ENCODE peak calls at places on chromosomes 12 and 14, in five cellular contexts. One of them, this sample, is unnamed. For H3K27me3, the result is how much of the 10 kb centered on the place peaks cover.

GRCh38 chr12:33649992-33650391 is 210.4 kb upstream of the SYT10 start:
- DNase-seq in adrenal gland: no peak
- DNase-seq in sigmoid colon: no peak
- DNase-seq in HepG2: no peak
- DNase-seq in IMR-90: no peak
- DNase-seq in this sample: no peak

GRCh38 chr14:104353921-104354701 is 215.7 kb downstream of the KIF26A start:
- DNase-seq in IMR-90: no peak
- DNase-seq in adrenal gland: peak
- DNase-seq in sigmoid colon: peak
- DNase-seq in HepG2: no peak
- DNase-seq in this sample: no peak

GRCh38 chr14:72528059-72528950 is 365.6 kb downstream of the DPF3 start:
- DNase-seq in sigmoid colon: no peak
- DNase-seq in HepG2: no peak
- DNase-seq in IMR-90: peak
- DNase-seq in adrenal gland: no peak
- DNase-seq in this sample: no peak

GRCh38 chr12:50351120-50352043 is 45.0 kb downstream of the FAM186A start:
- DNase-seq in sigmoid colon: no peak
- DNase-seq in IMR-90: no peak
- DNase-seq in HepG2: peak
- DNase-seq in adrenal gland: no peak
- DNase-seq in this sample: no peak

GRCh38 chr12:121325922-121326396 is 26.3 kb downstream of the ANAPC5 start:
- DNase-seq in adrenal gland: no peak
- DNase-seq in IMR-90: no peak
- DNase-seq in HepG2: no peak
- DNase-seq in sigmoid colon: no peak
- DNase-seq in this sample: no peak

GRCh38 chr12:102343361-102344121 is 136.8 kb downstream of the IGF1 start:
- DNase-seq in HepG2: peak
- DNase-seq in adrenal gland: no peak
- DNase-seq in sigmoid colon: no peak
- DNase-seq in IMR-90: peak
- DNase-seq in this sample: no peak

GRCh38 chr12:25723921-25724491 is 170.9 kb upstream of the LMNTD1 start:
- DNase-seq in adrenal gland: peak
- DNase-seq in sigmoid colon: no peak
- DNase-seq in IMR-90: no peak
- DNase-seq in HepG2: no peak
- DNase-seq in this sample: no peak

GRCh38 chr14:104588066-104588857 is 8.7 kb downstream of the C14orf180 start:
- DNase-seq in IMR-90: no peak
- DNase-seq in adrenal gland: no peak
- DNase-seq in sigmoid colon: no peak
- DNase-seq in HepG2: no peak
- DNase-seq in this sample: no peak

GRCh38 chr14:96064866-96065265 is 25.7 kb downstream of the C14orf132 start:
- DNase-seq in IMR-90: no peak
- DNase-seq in adrenal gland: no peak
- DNase-seq in HepG2: no peak
- DNase-seq in sigmoid colon: no peak
- DNase-seq in this sample: no peak

GRCh38 chr12:33551006-33551405 is 111.4 kb upstream of the SYT10 start:
- DNase-seq in sigmoid colon: no peak
- DNase-seq in IMR-90: no peak
- DNase-seq in HepG2: no peak
- DNase-seq in adrenal gland: no peak
- DNase-seq in this sample: no peak

GRCh38 chr12:92619730-92620684 is 82.8 kb upstream of the PLEKHG7 start:
- DNase-seq in HepG2: no peak
- DNase-seq in adrenal gland: no peak
- DNase-seq in sigmoid colon: no peak
- DNase-seq in IMR-90: no peak
- DNase-seq in this sample: no peak

GRCh38 chr12:22046090-22046967 is at the start of gene CMAS:
- DNase-seq in IMR-90: peak
- DNase-seq in sigmoid colon: peak
- DNase-seq in adrenal gland: peak
- DNase-seq in HepG2: peak
- DNase-seq in this sample: peak

GRCh38 chr14:105468621-105469241 is 5.9 kb upstream of the CRIP2 start:
- DNase-seq in sigmoid colon: no peak
- DNase-seq in IMR-90: no peak
- DNase-seq in adrenal gland: no peak
- DNase-seq in HepG2: no peak
- DNase-seq in this sample: no peak

GRCh38 chr12:75850751-75851462 is 180.7 kb downstream of the PHLDA1 start:
- DNase-seq in HepG2: no peak
- DNase-seq in sigmoid colon: no peak
- DNase-seq in IMR-90: peak
- DNase-seq in adrenal gland: no peak
- DNase-seq in this sample: no peak

GRCh38 chr14:41623737-41624136 is 17.1 kb downstream of the LRFN5 start:
- DNase-seq in sigmoid colon: no peak
- DNase-seq in HepG2: no peak
- DNase-seq in adrenal gland: no peak
- DNase-seq in IMR-90: no peak
- DNase-seq in this sample: no peak

GRCh38 chr12:6471992-6472366 is 1.5 kb upstream of the VAMP1 start:
- DNase-seq in IMR-90: no peak
- DNase-seq in adrenal gland: no peak
- DNase-seq in HepG2: no peak
- DNase-seq in sigmoid colon: no peak
- DNase-seq in this sample: no peak

GRCh38 chr12:121003650-121004049 is 12.6 kb downstream of the C12orf43 start:
- DNase-seq in IMR-90: no peak
- DNase-seq in HepG2: peak
- DNase-seq in adrenal gland: no peak
- DNase-seq in sigmoid colon: no peak
- DNase-seq in this sample: no peak

GRCh38 chr12:105454688-105455087 is 124.2 kb downstream of the C12orf75 start:
- DNase-seq in sigmoid colon: no peak
- DNase-seq in HepG2: no peak
- DNase-seq in IMR-90: no peak
- DNase-seq in adrenal gland: no peak
- DNase-seq in this sample: no peak

GRCh38 chr14:75277796-75278421 is 719 bp upstream of the FOS start:
- DNase-seq in HepG2: no peak
- DNase-seq in adrenal gland: no peak
- DNase-seq in IMR-90: peak
- DNase-seq in sigmoid colon: no peak
- DNase-seq in this sample: no peak

GRCh38 chr12:63149884-63150254 is 1.1 kb downstream of the AVPR1A start:
- DNase-seq in sigmoid colon: no peak
- DNase-seq in adrenal gland: peak
- DNase-seq in HepG2: no peak
- DNase-seq in IMR-90: no peak
- DNase-seq in this sample: no peak

GRCh38 chr12:132444957-132445883 is 44.7 kb upstream of the FBRSL1 start:
- DNase-seq in adrenal gland: no peak
- DNase-seq in sigmoid colon: no peak
- DNase-seq in IMR-90: no peak
- DNase-seq in HepG2: no peak
- DNase-seq in this sample: no peak

GRCh38 chr14:51367600-51367931 is 127.5 kb downstream of the TMX1 start:
- DNase-seq in HepG2: no peak
- DNase-seq in sigmoid colon: no peak
- DNase-seq in adrenal gland: no peak
- DNase-seq in IMR-90: peak
- DNase-seq in this sample: peak

GRCh38 chr12:63353559-63353958 is 202.6 kb upstream of the AVPR1A start:
- DNase-seq in HepG2: no peak
- DNase-seq in sigmoid colon: no peak
- DNase-seq in IMR-90: peak
- DNase-seq in adrenal gland: no peak
- DNase-seq in this sample: no peak

GRCh38 chr12:93135286-93136239 is 206.5 kb upstream of the EEA1 start:
- DNase-seq in sigmoid colon: no peak
- DNase-seq in adrenal gland: no peak
- DNase-seq in IMR-90: peak
- DNase-seq in HepG2: peak
- DNase-seq in this sample: no peak

GRCh38 chr12:6697584-6698351 is 2.8 kb downstream of the PIANP start:
- DNase-seq in sigmoid colon: peak
- DNase-seq in adrenal gland: peak
- DNase-seq in IMR-90: peak
- DNase-seq in HepG2: peak
- DNase-seq in this sample: no peak

GRCh38 chr12:3168775-3169221 is 91.6 kb downstream of the TSPAN9 start:
- DNase-seq in HepG2: no peak
- DNase-seq in adrenal gland: no peak
- DNase-seq in sigmoid colon: no peak
- DNase-seq in IMR-90: peak
- DNase-seq in this sample: no peak
- TF ChIP-seq POLR2A in HepG2: no peak
- TF ChIP-seq POLR2A in adrenal gland: no peak
- TF ChIP-seq POLR2A in sigmoid colon: no peak
- TF ChIP-seq POLR2A in IMR-90: peak
- TF ChIP-seq POLR2A in this sample: no peak

DNA sequence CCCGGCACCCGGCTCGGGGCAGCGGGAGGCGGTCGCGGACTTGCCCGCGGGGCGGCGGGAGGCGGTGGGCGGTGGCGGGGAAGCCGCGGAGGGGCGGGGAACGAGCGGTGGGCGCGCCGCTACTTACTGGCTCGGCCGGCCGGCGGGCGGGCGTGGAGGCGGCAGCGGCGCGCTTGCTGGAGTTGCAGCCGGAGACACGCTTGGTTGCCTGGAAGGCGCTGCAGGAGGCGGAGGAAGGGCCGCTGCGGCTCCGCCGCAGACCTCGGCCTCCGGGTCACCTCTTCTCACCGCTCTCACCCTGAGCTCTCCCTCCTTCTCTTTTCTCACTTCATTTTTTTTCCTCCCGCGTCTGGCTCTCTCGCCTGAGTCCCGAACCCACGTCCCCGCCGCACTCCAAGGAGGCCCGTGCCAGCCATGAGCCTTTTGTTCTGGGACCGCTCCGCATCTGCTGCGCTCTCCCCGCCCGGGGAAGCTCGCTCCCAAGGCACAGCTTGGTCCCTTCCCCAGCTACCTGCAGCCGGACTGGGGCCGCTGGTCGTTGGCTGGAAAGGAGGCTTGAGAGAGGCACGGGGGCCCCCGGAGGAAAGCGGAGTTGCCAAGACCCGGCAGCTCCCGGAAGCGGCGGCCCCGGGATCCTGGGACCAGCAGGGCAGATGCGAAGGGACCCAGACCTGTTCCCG is 591 bp upstream of the KCNK10 start:
- DNase-seq in sigmoid colon: no peak
- DNase-seq in HepG2: no peak
- DNase-seq in adrenal gland: no peak
- DNase-seq in IMR-90: peak
- DNase-seq in this sample: no peak
- H3K27me3 ChIP-seq in sigmoid colon: under half
- H3K27me3 ChIP-seq in HepG2: under half
- H3K27me3 ChIP-seq in adrenal gland: half or more
- H3K27me3 ChIP-seq in IMR-90: half or more
- H3K27me3 ChIP-seq in this sample: under half

GRCh38 chr12:111842556-111843396 is 748 bp downstream of the MAPKAPK5 start:
- DNase-seq in HepG2: peak
- DNase-seq in adrenal gland: no peak
- DNase-seq in sigmoid colon: no peak
- DNase-seq in IMR-90: no peak
- DNase-seq in this sample: no peak
- TF ChIP-seq POLR2A in HepG2: peak
- TF ChIP-seq POLR2A in adrenal gland: no peak
- TF ChIP-seq POLR2A in sigmoid colon: no peak
- TF ChIP-seq POLR2A in IMR-90: peak
- TF ChIP-seq POLR2A in this sample: no peak

GRCh38 chr14:63045234-63045611 is at the start of gene KCNH5:
- DNase-seq in sigmoid colon: no peak
- DNase-seq in adrenal gland: no peak
- DNase-seq in HepG2: no peak
- DNase-seq in IMR-90: peak
- DNase-seq in this sample: no peak
- H3K27me3 ChIP-seq in sigmoid colon: under half
- H3K27me3 ChIP-seq in adrenal gland: under half
- H3K27me3 ChIP-seq in HepG2: under half
- H3K27me3 ChIP-seq in IMR-90: under half
- H3K27me3 ChIP-seq in this sample: under half

DNA sequence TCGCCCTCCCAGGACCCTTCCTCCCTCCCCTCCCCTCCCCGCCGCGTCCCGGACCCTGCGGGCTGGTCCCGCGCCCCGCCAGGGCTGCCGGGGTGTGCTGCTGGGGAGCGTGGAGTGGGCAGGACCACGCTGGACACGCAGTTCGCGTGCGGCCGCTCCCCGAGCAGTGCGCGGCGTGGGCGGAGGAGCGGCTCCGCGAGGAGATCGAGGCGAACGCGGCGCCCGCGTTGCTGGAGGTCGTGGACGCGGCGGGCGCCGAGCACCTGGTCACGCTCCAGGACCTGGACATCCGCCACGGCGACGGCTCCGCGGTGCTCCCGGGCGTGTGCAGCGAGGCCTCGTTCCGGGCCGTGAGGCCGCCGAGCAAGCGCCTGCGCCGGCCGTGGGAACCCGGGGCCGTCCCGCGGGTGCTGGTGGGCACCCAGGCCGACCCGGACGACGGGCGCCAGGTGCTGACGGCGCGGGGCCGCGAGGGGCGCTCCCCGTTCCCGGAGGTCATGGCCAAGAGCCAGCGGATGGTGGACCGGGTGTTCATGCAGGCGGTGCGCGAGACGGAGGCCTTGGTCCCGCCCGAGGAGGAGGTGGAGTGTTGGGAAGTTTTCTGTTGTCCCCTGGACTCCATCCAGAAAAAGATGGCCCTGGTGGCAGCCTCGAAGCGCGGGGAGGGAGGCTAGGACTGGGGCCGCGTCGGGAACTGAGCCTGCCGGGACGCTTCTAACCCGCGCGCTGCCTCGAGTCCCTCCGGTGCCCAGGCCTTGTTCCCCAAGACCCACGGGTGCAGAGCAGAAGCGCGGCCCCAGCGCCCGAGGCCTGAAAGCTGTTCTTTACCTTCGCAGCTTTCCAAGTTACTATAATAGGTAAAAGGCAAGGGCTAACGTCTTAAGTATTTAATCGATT is 54.7 kb upstream of the EIF5 start:
- DNase-seq in adrenal gland: no peak
- DNase-seq in HepG2: no peak
- DNase-seq in sigmoid colon: peak
- DNase-seq in IMR-90: no peak
- DNase-seq in this sample: no peak
- TF ChIP-seq POLR2A in adrenal gland: no peak
- TF ChIP-seq POLR2A in HepG2: no peak
- TF ChIP-seq POLR2A in sigmoid colon: no peak
- TF ChIP-seq POLR2A in IMR-90: no peak
- TF ChIP-seq POLR2A in this sample: no peak

GRCh38 chr14:64737391-64738305 is 33.4 kb downstream of the PLEKHG3 start:
- DNase-seq in HepG2: no peak
- DNase-seq in IMR-90: no peak
- DNase-seq in sigmoid colon: no peak
- DNase-seq in adrenal gland: no peak
- DNase-seq in this sample: no peak

GRCh38 chr14:64734990-64735389 is 30.8 kb downstream of the PLEKHG3 start:
- DNase-seq in adrenal gland: no peak
- DNase-seq in IMR-90: no peak
- DNase-seq in HepG2: no peak
- DNase-seq in sigmoid colon: no peak
- DNase-seq in this sample: peak

GRCh38 chr14:64733899-64734298 is 29.7 kb downstream of the PLEKHG3 start:
- DNase-seq in IMR-90: no peak
- DNase-seq in adrenal gland: no peak
- DNase-seq in HepG2: no peak
- DNase-seq in sigmoid colon: no peak
- DNase-seq in this sample: no peak

GRCh38 chr14:64738306-64738879 is 34.2 kb downstream of the PLEKHG3 start:
- DNase-seq in adrenal gland: no peak
- DNase-seq in HepG2: no peak
- DNase-seq in sigmoid colon: no peak
- DNase-seq in IMR-90: no peak
- DNase-seq in this sample: no peak

GRCh38 chr14:64736271-64737131 is 32.3 kb downstream of the PLEKHG3 start:
- DNase-seq in adrenal gland: no peak
- DNase-seq in HepG2: peak
- DNase-seq in sigmoid colon: no peak
- DNase-seq in IMR-90: no peak
- DNase-seq in this sample: no peak
- H3K27me3 ChIP-seq in adrenal gland: under half
- H3K27me3 ChIP-seq in HepG2: under half
- H3K27me3 ChIP-seq in sigmoid colon: under half
- H3K27me3 ChIP-seq in IMR-90: under half
- H3K27me3 ChIP-seq in this sample: under half